ENCODE peak calls at places on chromosomes 7 and 10, in nine cellular contexts. One of them, this sample, is unnamed.

GRCh38 chr10:16792675-16793074 is 24.5 kb downstream of the RSU1 start:
- DNase-seq in brain microvascular endothelial cell: peak
- DNase-seq in psoas muscle: peak
- DNase-seq in stimulated activated CD8-positive, alpha-beta memory T cell treated with anti-CD3 and anti-CD28 coated beads, Interleukin-15, amount 100 ng/mL, for 48 hours: no peak
- DNase-seq in HT1080: no peak
- DNase-seq in occipital lobe: no peak
- DNase-seq in NCI-H1105 treated with DMSO at 0.1 percent for 48 hours: no peak
- DNase-seq in hippocampal formation: no peak
- DNase-seq in Right ventricle myocardium superior: peak
- DNase-seq in this sample: peak

GRCh38 chr10:4810093-4810492 is 15.9 kb upstream of the AKR1E2 start:
- DNase-seq in brain microvascular endothelial cell: peak
- DNase-seq in psoas muscle: no peak
- DNase-seq in stimulated activated CD8-positive, alpha-beta memory T cell treated with anti-CD3 and anti-CD28 coated beads, Interleukin-15, amount 100 ng/mL, for 48 hours: no peak
- DNase-seq in HT1080: no peak
- DNase-seq in occipital lobe: no peak
- DNase-seq in NCI-H1105 treated with DMSO at 0.1 percent for 48 hours: no peak
- DNase-seq in hippocampal formation: no peak
- DNase-seq in Right ventricle myocardium superior: no peak
- DNase-seq in this sample: no peak

GRCh38 chr10:11318812-11319598 is 292.4 kb downstream of the USP6NL start:
- DNase-seq in brain microvascular endothelial cell: no peak
- DNase-seq in psoas muscle: no peak
- DNase-seq in stimulated activated CD8-positive, alpha-beta memory T cell treated with anti-CD3 and anti-CD28 coated beads, Interleukin-15, amount 100 ng/mL, for 48 hours: no peak
- DNase-seq in HT1080: no peak
- DNase-seq in occipital lobe: no peak
- DNase-seq in NCI-H1105 treated with DMSO at 0.1 percent for 48 hours: no peak
- DNase-seq in hippocampal formation: no peak
- DNase-seq in Right ventricle myocardium superior: no peak
- DNase-seq in this sample: no peak

GRCh38 chr10:22345301-22346086 is at the start of gene SPAG6:
- DNase-seq in brain microvascular endothelial cell: no peak
- DNase-seq in psoas muscle: peak
- DNase-seq in stimulated activated CD8-positive, alpha-beta memory T cell treated with anti-CD3 and anti-CD28 coated beads, Interleukin-15, amount 100 ng/mL, for 48 hours: peak
- DNase-seq in HT1080: no peak
- DNase-seq in occipital lobe: peak
- DNase-seq in NCI-H1105 treated with DMSO at 0.1 percent for 48 hours: peak
- DNase-seq in hippocampal formation: no peak
- DNase-seq in Right ventricle myocardium superior: peak
- DNase-seq in this sample: peak

GRCh38 chr7:101833799-101834198 is 16.4 kb downstream of the CUX1 start:
- DNase-seq in brain microvascular endothelial cell: no peak
- DNase-seq in psoas muscle: no peak
- DNase-seq in stimulated activated CD8-positive, alpha-beta memory T cell treated with anti-CD3 and anti-CD28 coated beads, Interleukin-15, amount 100 ng/mL, for 48 hours: no peak
- DNase-seq in HT1080: no peak
- DNase-seq in occipital lobe: no peak
- DNase-seq in NCI-H1105 treated with DMSO at 0.1 percent for 48 hours: no peak
- DNase-seq in hippocampal formation: no peak
- DNase-seq in Right ventricle myocardium superior: no peak
- DNase-seq in this sample: no peak

GRCh38 chr7:126979722-126980121 is 273.0 kb downstream of the GRM8 start:
- DNase-seq in brain microvascular endothelial cell: no peak
- DNase-seq in psoas muscle: no peak
- DNase-seq in stimulated activated CD8-positive, alpha-beta memory T cell treated with anti-CD3 and anti-CD28 coated beads, Interleukin-15, amount 100 ng/mL, for 48 hours: no peak
- DNase-seq in HT1080: no peak
- DNase-seq in occipital lobe: no peak
- DNase-seq in NCI-H1105 treated with DMSO at 0.1 percent for 48 hours: no peak
- DNase-seq in hippocampal formation: no peak
- DNase-seq in Right ventricle myocardium superior: no peak
- DNase-seq in this sample: no peak

GRCh38 chr10:6445671-6446278 is 134.3 kb downstream of the PRKCQ start:
- DNase-seq in brain microvascular endothelial cell: peak
- DNase-seq in psoas muscle: peak
- DNase-seq in stimulated activated CD8-positive, alpha-beta memory T cell treated with anti-CD3 and anti-CD28 coated beads, Interleukin-15, amount 100 ng/mL, for 48 hours: peak
- DNase-seq in HT1080: peak
- DNase-seq in occipital lobe: peak
- DNase-seq in NCI-H1105 treated with DMSO at 0.1 percent for 48 hours: no peak
- DNase-seq in hippocampal formation: peak
- DNase-seq in Right ventricle myocardium superior: peak
- DNase-seq in this sample: peak

GRCh38 chr10:1278304-1278703 is 222.1 kb downstream of the WDR37 start:
- DNase-seq in brain microvascular endothelial cell: no peak
- DNase-seq in psoas muscle: no peak
- DNase-seq in stimulated activated CD8-positive, alpha-beta memory T cell treated with anti-CD3 and anti-CD28 coated beads, Interleukin-15, amount 100 ng/mL, for 48 hours: no peak
- DNase-seq in HT1080: no peak
- DNase-seq in occipital lobe: no peak
- DNase-seq in NCI-H1105 treated with DMSO at 0.1 percent for 48 hours: no peak
- DNase-seq in hippocampal formation: no peak
- DNase-seq in Right ventricle myocardium superior: no peak
- DNase-seq in this sample: no peak

GRCh38 chr7:72435913-72436480 is 23.9 kb upstream of the CALN1 start:
- DNase-seq in brain microvascular endothelial cell: no peak
- DNase-seq in psoas muscle: no peak
- DNase-seq in stimulated activated CD8-positive, alpha-beta memory T cell treated with anti-CD3 and anti-CD28 coated beads, Interleukin-15, amount 100 ng/mL, for 48 hours: no peak
- DNase-seq in HT1080: no peak
- DNase-seq in occipital lobe: no peak
- DNase-seq in NCI-H1105 treated with DMSO at 0.1 percent for 48 hours: no peak
- DNase-seq in hippocampal formation: no peak
- DNase-seq in Right ventricle myocardium superior: no peak
- DNase-seq in this sample: no peak

GRCh38 chr10:33657154-33657900 is 322.9 kb upstream of the NRP1 start:
- DNase-seq in brain microvascular endothelial cell: peak
- DNase-seq in psoas muscle: no peak
- DNase-seq in stimulated activated CD8-positive, alpha-beta memory T cell treated with anti-CD3 and anti-CD28 coated beads, Interleukin-15, amount 100 ng/mL, for 48 hours: no peak
- DNase-seq in HT1080: peak
- DNase-seq in occipital lobe: no peak
- DNase-seq in NCI-H1105 treated with DMSO at 0.1 percent for 48 hours: peak
- DNase-seq in hippocampal formation: no peak
- DNase-seq in Right ventricle myocardium superior: no peak
- DNase-seq in this sample: no peak

This sample was measured in left ventricle myocardium inferior.